ENCODE peak calls at places on chromosomes 6 and 20, in ten cellular contexts. K, R, H, B, L, P, D, Z, F and Y are unnamed samples. For H3K4me1, the result is how much of the 10 kb centered on the place peaks cover.

GRCh38 chr6:16092140-16092539 is 36.7 kb upstream of the MYLIP start:
- DNase-seq in K (no peak), R (no peak), L (no peak), P (no peak), B (no peak), F (no peak), H (no peak), D (no peak), Z (no peak), Y (no peak)

GRCh38 chr20:58374906-58375760 is 13.9 kb upstream of the VAPB start:
- DNase-seq in B (no peak), H (no peak), D (no peak), Z (no peak), F (peak), K (peak), R (no peak), P (no peak), L (no peak), Y (no peak)

GRCh38 chr6:36659271-36659670 is 19.2 kb upstream of the CDKN1A start:
- DNase-seq in L (peak), K (peak), Z (no peak), B (no peak), H (no peak), D (no peak), R (no peak), F (no peak), P (no peak), Y (no peak)

GRCh38 chr6:32148722-32149576 is 2.8 kb downstream of the PRRT1 start:
- DNase-seq in F (no peak), B (peak), H (peak), P (no peak), Z (peak), K (peak), L (no peak), R (peak), D (no peak), Y (peak)

GRCh38 chr20:59992531-59992930 is 34.3 kb downstream of the CDH26 start:
- DNase-seq in F (no peak), D (no peak), L (no peak), P (no peak), K (peak), B (no peak), R (no peak), H (no peak), Z (no peak), Y (no peak)

GRCh38 chr6:106417572-106418147 is 57.1 kb downstream of the CRYBG1 start:
- DNase-seq in K (no peak), P (no peak), R (no peak), L (no peak), F (no peak), B (no peak), H (no peak), D (no peak), Z (no peak), Y (no peak)

GRCh38 chr6:32105433-32105832 is 3.7 kb downstream of the TNXB start:
- DNase-seq in B (no peak), K (no peak), Z (no peak), R (no peak), F (peak), D (no peak), H (no peak), P (no peak), L (no peak), Y (no peak)

GRCh38 chr6:6729971-6730370 is 141.5 kb downstream of the LY86 start:
- DNase-seq in H (no peak), D (no peak), Z (no peak), L (no peak), K (no peak), R (no peak), B (no peak), F (no peak), P (no peak), Y (no peak)

GRCh38 chr6:161414800-161415199 is 140.9 kb upstream of the AGPAT4 start:
- DNase-seq in K (no peak), H (no peak), B (no peak), F (no peak), P (no peak), L (no peak), Z (no peak), R (no peak), D (no peak), Y (no peak)

GRCh38 chr6:87702589-87702945 is 534 bp upstream of the AKIRIN2 start:
- DNase-seq in L (no peak), H (no peak), K (no peak), P (no peak), Z (no peak), F (peak), R (no peak), D (no peak), B (no peak), Y (no peak)

GRCh38 chr6:42547407-42548329 is 16.2 kb upstream of the UBR2 start:
- DNase-seq in L (peak), B (peak), D (no peak), Z (peak), R (peak), H (peak), F (peak), K (peak), P (peak), Y (peak)

GRCh38 chr20:56428388-56428787 is 16.3 kb downstream of the CASS4 start:
- DNase-seq in R (no peak), D (no peak), K (no peak), H (no peak), Z (no peak), F (no peak), B (no peak), P (no peak), L (no peak), Y (no peak)

GRCh38 chr20:44024820-44025580 is 110.3 kb downstream of the TOX2 start:
- DNase-seq in H (no peak), D (no peak), P (no peak), R (no peak), B (no peak), K (no peak), Z (no peak), L (no peak), F (no peak), Y (no peak)

GRCh38 chr6:11007715-11008608 is 36.1 kb downstream of the ELOVL2 start:
- DNase-seq in L (no peak), Z (no peak), R (no peak), F (no peak), K (peak), P (no peak), B (no peak), H (no peak), D (no peak), Y (no peak)

GRCh38 chr6:155313602-155314091 is 637 bp downstream of the TFB1M start:
- DNase-seq in P (no peak), D (no peak), K (no peak), Z (no peak), L (peak), F (peak), R (no peak), B (no peak), H (no peak), Y (no peak)

GRCh38 chr6:130033999-130034814 is 15.8 kb downstream of the L3MBTL3 start:
- DNase-seq in Z (peak), K (peak), D (no peak), R (no peak), B (no peak), F (no peak), H (no peak), L (peak), P (no peak), Y (no peak)

GRCh38 chr6:56374841-56375369 is 127.5 kb upstream of the COL21A1 start:
- DNase-seq in R (no peak), D (no peak), Z (peak), P (no peak), L (peak), B (no peak), F (no peak), K (peak), H (no peak), Y (no peak)

GRCh38 chr20:35663516-35663812 is 1.2 kb downstream of the CPNE1 start:
- DNase-seq in L (no peak), Z (no peak), H (no peak), D (no peak), B (no peak), P (no peak), F (no peak), R (no peak), K (no peak), Y (no peak)

GRCh38 chr6:38671885-38672467 is 31.0 kb downstream of the GLO1 start:
- DNase-seq in F (peak), H (no peak), Z (peak), L (no peak), P (no peak), D (no peak), K (peak), B (no peak), R (no peak), Y (no peak)

GRCh38 chr20:37179671-37180524 is 550 bp upstream of the MROH8 start:
- DNase-seq in P (no peak), B (no peak), R (peak), F (no peak), L (no peak), K (peak), Z (no peak), H (no peak), D (no peak), Y (no peak)

GRCh38 chr6:131400054-131400781 is 172.8 kb upstream of the ARG1 start:
- DNase-seq in Z (no peak), D (no peak), R (no peak), F (no peak), B (no peak), H (no peak), K (peak), P (no peak), L (no peak), Y (no peak)

GRCh38 chr6:154522576-154522975 is 12.1 kb upstream of the CNKSR3 start:
- DNase-seq in K (no peak), L (no peak), P (no peak), D (no peak), H (no peak), B (no peak), F (no peak), Z (no peak), R (no peak), Y (no peak)

GRCh38 chr6:41917528-41917927 is 3.4 kb downstream of the MED20 start:
- DNase-seq in R (no peak), H (no peak), K (peak), F (no peak), L (no peak), P (no peak), B (no peak), Z (no peak), D (no peak), Y (no peak)

GRCh38 chr6:116221067-116221466 is 32.8 kb downstream of the TSPYL4 start:
- DNase-seq in R (no peak), P (no peak), B (no peak), K (no peak), D (no peak), Z (no peak), L (no peak), H (no peak), F (no peak), Y (no peak)

GRCh38 chr6:7087066-7087465 is 20.7 kb upstream of the RREB1 start:
- DNase-seq in L (no peak), K (peak), H (no peak), D (no peak), P (no peak), F (no peak), Z (no peak), B (no peak), R (no peak), Y (no peak)

GRCh38 chr6:130503146-130503545 is 137.3 kb downstream of the TMEM200A start:
- DNase-seq in F (no peak), Z (no peak), D (no peak), L (no peak), B (no peak), K (peak), H (no peak), P (no peak), R (no peak), Y (no peak)

GRCh38 chr6:109023348-109023925 is 71.2 kb downstream of the SESN1 start:
- DNase-seq in B (no peak), R (no peak), Z (no peak), L (no peak), P (no peak), F (no peak), D (no peak), H (no peak), K (no peak), Y (no peak)

GRCh38 chr6:69069881-69070280 is 434.8 kb downstream of the ADGRB3 start:
- DNase-seq in L (no peak), Z (no peak), B (no peak), K (no peak), F (no peak), H (no peak), R (no peak), D (no peak), P (no peak), Y (no peak)

GRCh38 chr6:2355155-2355554 is 109.8 kb upstream of the GMDS start:
- DNase-seq in Z (no peak), F (no peak), P (no peak), D (no peak), B (no peak), L (no peak), K (peak), R (no peak), H (no peak), Y (no peak)

GRCh38 chr6:84882768-84883766 is 118.7 kb upstream of the TBX18 start:
- DNase-seq in B (no peak), P (no peak), L (no peak), D (no peak), K (peak), R (no peak), F (no peak), H (no peak), Z (no peak), Y (no peak)

GRCh38 chr6:43368517-43369160 is 808 bp downstream of the ZNF318 start:
- DNase-seq in B (peak), K (peak), H (peak), R (no peak), D (no peak), Z (peak), F (peak), P (peak), L (peak), Y (peak)

GRCh38 chr6:11437824-11438459 is 99.6 kb upstream of the TMEM170B start:
- DNase-seq in D (no peak), H (no peak), Z (no peak), K (no peak), P (no peak), F (no peak), L (no peak), B (no peak), R (no peak), Y (no peak)

GRCh38 chr6:49772296-49772695 is 14.8 kb downstream of the PGK2 start:
- DNase-seq in P (no peak), B (no peak), D (no peak), K (no peak), L (no peak), Z (no peak), F (no peak), H (no peak), R (no peak), Y (no peak)

GRCh38 chr20:49497217-49497560 is 14.7 kb upstream of the KCNB1 start:
- DNase-seq in H (no peak), P (no peak), K (no peak), D (no peak), B (no peak), Z (no peak), F (no peak), R (no peak), L (no peak), Y (no peak)

DNA sequence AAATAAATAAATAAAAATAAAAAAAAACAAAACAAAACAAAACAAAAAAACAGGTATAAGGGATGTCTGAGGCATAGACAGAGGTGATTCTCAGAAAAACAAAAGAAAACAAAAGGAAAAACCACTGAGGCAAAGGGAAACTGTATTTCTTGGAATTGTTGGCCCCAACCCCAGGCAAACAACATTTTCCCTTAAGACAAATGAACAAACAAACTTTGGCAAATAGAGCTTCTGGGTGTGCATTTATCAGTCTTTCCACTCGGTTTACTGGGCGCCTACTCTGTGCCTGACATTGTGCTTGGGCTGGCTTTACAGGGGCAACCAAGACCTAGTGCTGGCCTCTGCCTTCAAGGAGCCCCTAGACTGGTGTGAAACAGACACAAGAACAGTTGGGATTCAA is 33.7 kb upstream of the IER3 start:
- DNase-seq in D (no peak), K (no peak), H (no peak), Z (no peak), R (no peak), L (no peak), P (no peak), F (no peak), B (no peak), Y (no peak)
- H3K4me1 ChIP-seq in D (under half), K (under half), H (half or more), Z (under half), R (under half), L (under half), P (half or more), F (under half), B (under half), Y (under half)

GRCh38 chr20:51427625-51428291 is 114.8 kb downstream of the NFATC2 start:
- DNase-seq in Z (no peak), R (no peak), B (no peak), H (no peak), F (no peak), P (no peak), K (no peak), D (no peak), L (no peak), Y (no peak)
- H3K4me1 ChIP-seq in Z (under half), R (under half), B (half or more), H (under half), F (under half), P (under half), K (under half), D (under half), L (under half), Y (under half)

GRCh38 chr6:93036835-93037234 is 382.5 kb downstream of the EPHA7 start:
- DNase-seq in H (no peak), B (no peak), D (no peak), Z (peak), P (no peak), R (no peak), F (peak), L (no peak), K (peak), Y (no peak)
- H3K4me1 ChIP-seq in H (under half), B (under half), D (under half), Z (under half), P (under half), R (under half), F (under half), L (under half), K (under half), Y (under half)

DNA sequence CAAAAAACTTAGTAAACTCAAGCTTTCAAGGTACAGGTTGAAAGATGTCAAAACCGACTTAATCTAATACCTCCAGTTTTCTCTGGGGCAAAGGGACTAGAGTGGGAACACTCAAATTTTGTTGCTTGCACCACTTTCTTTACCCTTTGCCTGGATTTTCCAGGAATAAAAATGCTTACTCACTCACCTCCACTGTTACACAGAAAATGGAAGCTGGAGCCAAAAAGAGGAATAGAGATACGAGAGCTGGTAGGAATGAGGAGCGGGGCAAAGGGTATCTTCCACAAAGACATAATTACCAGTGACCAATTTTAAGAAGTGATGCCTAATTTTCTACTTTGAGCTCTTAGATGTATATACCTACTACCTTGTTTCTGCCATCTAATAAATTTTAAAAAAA is 79.5 kb upstream of the TULP1 start:
- DNase-seq in L (no peak), D (no peak), R (no peak), K (no peak), Z (no peak), B (no peak), P (no peak), F (no peak), H (no peak), Y (no peak)
- H3K4me1 ChIP-seq in L (under half), D (under half), R (half or more), K (under half), Z (half or more), B (half or more), P (half or more), F (half or more), H (half or more), Y (under half)

GRCh38 chr6:134680021-134680420 is 269.9 kb downstream of the ALDH8A1 start:
- DNase-seq in F (no peak), R (no peak), K (no peak), L (no peak), D (no peak), P (no peak), B (no peak), Z (no peak), H (no peak), Y (no peak)
- H3K4me1 ChIP-seq in F (under half), R (under half), K (under half), L (under half), D (under half), P (under half), B (under half), Z (under half), H (under half), Y (under half)

DNA sequence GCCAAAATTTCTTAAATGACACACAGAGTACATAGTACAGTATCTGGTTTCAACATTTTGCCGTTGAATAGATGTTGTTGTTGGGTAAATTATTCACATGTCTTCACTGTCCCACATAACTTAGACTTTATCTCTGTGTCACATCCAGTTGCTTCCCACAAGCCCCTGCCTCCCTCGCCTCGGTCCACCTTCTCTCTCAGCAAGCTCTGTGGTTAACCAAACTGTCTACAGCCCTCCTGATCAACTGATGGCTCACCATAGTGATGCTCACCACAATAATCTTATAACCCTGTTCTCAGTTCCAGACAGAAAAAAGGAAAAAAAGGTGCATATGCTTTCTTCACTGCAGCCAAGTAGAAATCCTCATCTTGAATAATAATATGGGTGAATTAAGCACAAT is 23.0 kb downstream of the IL17F start:
- DNase-seq in R (no peak), P (no peak), K (no peak), L (no peak), B (no peak), D (no peak), H (no peak), F (no peak), Z (no peak), Y (no peak)
- H3K4me1 ChIP-seq in R (under half), P (under half), K (under half), L (under half), B (under half), D (under half), H (under half), F (under half), Z (under half), Y (under half)